ENCODE peak calls at places on chromosomes 1 and 21, in four cellular contexts. A is GM12878, I is HepG2, B is K562. X is an unnamed sample.

GRCh38 chr1:26696191-26696644 is 403 bp downstream of the ARID1A start:
- DNase-seq in A (no peak), I (no peak), B (peak; percentile 82), X (peak; percentile 16)

GRCh38 chr1:205800470-205800869 is 12.5 kb downstream of the SLC41A1 start:
- DNase-seq in A (no peak), I (no peak), B (no peak), X (no peak)

GRCh38 chr1:161482610-161483009 is 22.6 kb upstream of the FCGR2A start:
- DNase-seq in A (no peak), I (no peak), B (no peak), X (no peak)

GRCh38 chr1:44120398-44120949 is 1.9 kb downstream of the KLF17 start:
- DNase-seq in A (no peak), I (no peak), B (no peak), X (no peak)

GRCh38 chr21:39885119-39885848 is 18.0 kb downstream of the PCP4 start:
- DNase-seq in A (no peak), I (no peak), B (no peak), X (no peak)

GRCh38 chr1:53362851-53363642 is 35.2 kb upstream of the LRP8 start:
- DNase-seq in A (no peak), I (peak; percentile 11), B (peak; percentile 43), X (no peak)

GRCh38 chr1:232340448-232340847 is 289.5 kb downstream of the SIPA1L2 start:
- DNase-seq in A (no peak), I (no peak), B (no peak), X (no peak)

GRCh38 chr1:17998889-17999288 is 108.7 kb upstream of the IGSF21 start:
- DNase-seq in A (no peak), I (peak; percentile 32), B (peak; percentile 28), X (no peak)

GRCh38 chr1:98674075-98674781 is 12.7 kb downstream of the SNX7 start:
- DNase-seq in A (no peak), I (no peak), B (no peak), X (no peak)

GRCh38 chr1:35717911-35718476 is 690 bp downstream of the C1orf216 start:
- DNase-seq in A (no peak), I (no peak), B (peak; percentile 76), X (no peak)

GRCh38 chr1:47558601-47559593 is 121.1 kb downstream of the FOXD2 start:
- DNase-seq in A (no peak), I (peak; percentile 17), B (no peak), X (peak; percentile 37)

GRCh38 chr1:14634497-14634896 is 36.0 kb downstream of the KAZN start:
- DNase-seq in A (no peak), I (no peak), B (no peak), X (no peak)

GRCh38 chr1:98794196-98794886 is 132.8 kb downstream of the SNX7 start:
- DNase-seq in A (peak; percentile 15), I (peak; percentile 42), B (peak; percentile 19), X (peak; percentile 69)

GRCh38 chr1:234871710-234872262 is 256.9 kb downstream of the TOMM20 start:
- DNase-seq in A (no peak), I (no peak), B (no peak), X (no peak)

GRCh38 chr21:36044056-36044455 is 16.3 kb downstream of the SETD4 start:
- DNase-seq in A (no peak), I (no peak), B (no peak), X (no peak)

GRCh38 chr1:3457910-3458621 is 3.6 kb downstream of the ARHGEF16 start:
- DNase-seq in A (no peak), I (peak; percentile 37), B (no peak), X (no peak)

GRCh38 chr1:108117908-108118902 is 81.9 kb downstream of the SLC25A24 start:
- DNase-seq in A (no peak), I (no peak), B (no peak), X (no peak)

GRCh38 chr1:68516066-68516465 is 19.2 kb upstream of the DEPDC1 start:
- DNase-seq in A (no peak), I (no peak), B (no peak), X (no peak)

GRCh38 chr1:20112279-20113000 is 6.9 kb downstream of the PLA2G2D start:
- DNase-seq in A (no peak), I (peak; percentile 20), B (no peak), X (no peak)
- TF ChIP-seq TARDBP in A (no peak), I (no peak), B (no peak), X (no peak)

DNA sequence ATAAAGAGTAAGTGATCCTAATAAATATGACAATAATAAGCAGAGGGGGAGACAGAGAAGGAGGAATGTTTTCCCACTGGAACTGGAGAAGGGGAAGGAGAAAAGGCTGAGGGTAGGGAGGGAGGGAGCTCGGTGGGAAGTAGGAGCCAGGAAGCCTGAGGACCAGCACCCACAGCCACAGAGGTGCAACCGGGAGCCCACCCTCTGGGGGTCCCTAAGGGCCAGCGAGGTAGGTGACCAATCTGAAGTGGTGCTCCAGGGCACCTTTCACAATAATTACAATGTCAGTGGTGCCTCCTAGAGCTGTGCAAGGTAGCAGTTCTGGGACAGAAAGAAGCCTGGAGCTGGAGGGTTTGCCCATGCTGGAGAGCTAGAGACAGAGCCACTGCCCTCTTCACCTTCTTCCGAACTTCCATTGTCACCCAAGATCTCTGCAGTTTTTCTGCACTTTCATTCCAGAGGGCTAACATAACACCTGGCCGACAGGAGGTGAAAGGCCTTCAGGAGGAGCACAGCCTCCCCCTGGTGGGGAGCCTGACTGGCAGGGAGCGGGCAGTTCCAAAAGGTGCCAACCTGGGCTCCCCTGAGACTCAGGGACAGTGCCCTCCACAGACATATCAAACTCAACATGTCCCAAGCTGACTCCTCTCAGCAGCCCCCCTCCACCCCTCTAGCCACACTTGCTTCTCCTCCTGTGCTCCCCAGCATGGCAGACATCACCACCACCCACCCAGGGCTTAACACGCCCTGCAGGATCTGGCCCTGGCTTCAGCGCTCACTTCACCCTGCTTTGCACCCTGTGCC is 4.0 kb upstream of the AHCYL1 start:
- DNase-seq in A (no peak), I (peak; percentile 32), B (no peak), X (no peak)
- TF ChIP-seq TARDBP in A (no peak), I (no peak), B (no peak), X (no peak)

DNA sequence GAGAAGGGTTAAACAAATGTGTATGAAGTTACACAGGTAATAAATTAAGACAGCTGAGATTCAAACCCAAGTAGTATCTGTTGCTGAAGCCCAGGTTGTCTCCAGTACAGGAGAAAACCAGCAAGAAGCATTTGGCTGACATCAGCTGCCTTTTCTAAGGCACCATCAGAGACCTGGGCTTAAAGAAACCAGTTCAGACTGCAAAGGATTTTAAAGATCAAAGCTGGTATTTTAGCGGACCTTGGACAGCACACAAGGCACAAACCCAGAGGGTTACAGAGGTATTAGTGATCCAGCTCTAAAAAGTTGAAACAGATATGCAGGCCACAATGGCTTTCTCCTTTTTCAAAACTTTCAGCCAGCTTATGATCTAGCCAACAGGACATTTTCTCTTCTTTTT is 23.4 kb downstream of the BEND5 start:
- DNase-seq in A (no peak), I (peak; percentile 43), B (no peak), X (no peak)
- TF ChIP-seq TARDBP in A (no peak), I (no peak), B (no peak), X (no peak)

DNA sequence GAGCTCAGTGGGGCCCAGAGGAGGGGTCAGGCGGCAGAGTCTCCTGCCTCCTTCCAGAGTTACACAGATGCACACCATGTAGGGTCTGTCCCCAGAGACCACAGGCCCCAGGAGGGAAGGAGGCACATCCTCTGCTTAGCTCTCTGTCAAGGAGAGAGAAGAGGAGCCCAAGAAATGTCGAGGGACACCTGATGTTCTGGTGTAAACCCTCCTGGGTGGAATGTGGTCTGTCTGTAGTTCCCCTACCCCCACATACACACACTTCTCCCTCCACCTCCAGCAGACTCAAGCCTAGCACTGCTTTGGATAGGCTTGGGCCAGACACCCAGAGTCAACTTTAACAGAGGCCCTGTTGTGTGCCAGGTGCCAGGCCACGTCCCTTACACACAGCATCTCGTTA is 34.2 kb downstream of the KIF21B start:
- DNase-seq in A (no peak), I (no peak), B (no peak), X (no peak)
- TF ChIP-seq TARDBP in A (no peak), I (no peak), B (no peak), X (no peak)

DNA sequence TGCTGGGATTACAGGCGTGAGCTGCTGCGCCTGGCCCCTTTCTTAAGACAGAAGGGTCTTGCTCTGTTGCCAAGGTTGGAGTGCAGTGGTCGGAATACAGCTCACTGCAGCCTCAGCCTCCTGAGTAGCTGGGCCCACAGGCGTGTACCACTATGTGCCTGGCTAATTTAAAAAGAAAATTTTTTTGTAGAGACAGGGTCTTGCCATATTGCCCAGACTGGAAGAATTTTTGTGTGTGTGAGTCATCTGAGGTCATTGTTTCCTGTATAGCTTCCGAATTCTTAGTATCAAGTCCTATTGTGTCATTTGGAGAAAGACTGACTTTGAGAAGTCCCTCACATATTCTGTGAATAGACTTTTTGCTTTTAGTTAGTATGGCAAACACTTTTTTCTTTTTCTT is 4.7 kb downstream of the SZRD1 start:
- DNase-seq in A (no peak), I (no peak), B (peak; percentile 3), X (no peak)
- TF ChIP-seq TARDBP in A (no peak), I (no peak), B (no peak), X (no peak)

DNA sequence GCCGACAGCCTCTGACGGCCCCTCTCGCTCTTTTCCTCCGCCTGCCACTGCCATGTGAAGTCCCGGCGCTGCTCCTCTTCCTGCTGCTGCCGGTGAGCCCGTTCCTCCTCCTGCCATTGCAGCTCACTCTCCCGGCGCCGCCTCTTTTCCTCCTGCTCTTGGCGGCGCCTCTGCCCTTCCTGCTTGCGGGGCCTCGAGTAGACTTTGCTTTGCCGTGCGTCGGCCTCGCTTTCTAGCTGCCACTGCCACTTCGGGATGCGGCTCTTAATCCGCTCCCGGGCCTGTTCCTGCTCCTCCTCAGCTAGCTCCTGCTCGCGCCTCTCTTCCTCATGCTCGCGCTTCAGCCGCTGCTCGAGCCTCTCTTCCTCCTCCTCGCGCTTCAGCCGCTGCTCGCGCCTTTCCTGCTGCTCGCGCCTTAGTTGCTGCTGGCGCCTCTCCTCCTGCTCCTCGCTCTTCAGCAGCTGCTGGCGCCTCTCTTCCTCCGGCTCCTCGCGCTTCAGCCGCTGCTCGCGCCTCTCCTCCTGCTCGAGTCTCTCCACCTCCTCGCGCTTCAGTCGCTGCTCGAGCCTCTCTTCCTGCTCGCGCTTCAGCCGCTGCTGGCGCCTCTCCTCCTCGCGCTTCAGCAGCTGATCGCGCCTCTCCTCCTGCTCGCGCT is 4.3 kb downstream of the TCHH start:
- DNase-seq in A (no peak), I (no peak), B (no peak), X (peak; percentile 34)
- TF ChIP-seq TARDBP in A (no peak), I (no peak), B (no peak), X (no peak)

GRCh38 chr1:220563564-220563963 is 35.6 kb downstream of the MARK1 start:
- DNase-seq in A (no peak), I (no peak), B (no peak), X (no peak)

GRCh38 chr1:220565670-220566069 is 37.7 kb downstream of the MARK1 start:
- DNase-seq in A (no peak), I (no peak), B (no peak), X (no peak)

GRCh38 chr1:220564216-220564615 is 36.3 kb downstream of the MARK1 start:
- DNase-seq in A (no peak), I (no peak), B (no peak), X (no peak)
- TF ChIP-seq TARDBP in A (no peak), I (no peak), B (no peak), X (no peak)

DNA sequence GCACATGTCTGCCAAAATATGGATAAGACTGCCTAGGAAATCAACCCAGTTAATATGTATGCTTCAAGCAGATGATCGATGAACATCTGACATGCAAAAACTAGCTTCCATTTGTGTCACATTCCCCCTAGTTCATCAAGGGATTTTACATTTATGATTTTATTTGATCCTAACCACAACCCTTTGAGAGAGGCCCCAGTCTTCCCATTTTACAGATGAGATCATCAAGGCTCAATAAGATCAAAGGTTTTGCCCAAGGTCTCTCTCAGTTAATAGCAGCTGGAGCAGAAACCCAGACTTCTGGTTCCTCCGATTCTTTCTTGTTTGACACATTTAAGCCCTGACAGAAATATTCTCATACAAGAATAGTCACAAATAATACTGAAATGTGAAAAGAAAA is 107.7 kb upstream of the PPP2R5A start:
- DNase-seq in A (no peak), I (no peak), B (no peak), X (no peak)
- TF ChIP-seq TARDBP in A (no peak), I (no peak), B (no peak), X (no peak)